ENCODE peak calls at places on chromosome 16, in four cellular contexts. Q is fibroblast of mammary gland, E is K562, L is cardiac fibroblast. G is an unnamed sample.

GRCh38 chr16:47196457-47196856 is 52.7 kb upstream of the NETO2 start:
- DNase-seq in E (no peak), L (no peak), Q (no peak), G (no peak)

GRCh38 chr16:19116711-19117449 is 3.1 kb downstream of the ITPRIPL2 start:
- DNase-seq in L (peak), Q (peak), E (no peak), G (peak)

GRCh38 chr16:67388591-67388990 is 4.7 kb downstream of the TPPP3 start:
- DNase-seq in E (no peak), Q (no peak), L (no peak), G (no peak)

GRCh38 chr16:28597692-28598261 is 927 bp upstream of the SULT1A2 start:
- DNase-seq in L (no peak), E (peak), Q (no peak), G (no peak)

GRCh38 chr16:68790130-68790761 is 53.1 kb upstream of the TANGO6 start:
- DNase-seq in L (peak), Q (peak), E (no peak), G (peak)

GRCh38 chr16:47578573-47578972 is 117.4 kb downstream of the PHKB start:
- DNase-seq in Q (peak), L (peak), E (peak), G (peak)

GRCh38 chr16:86044881-86045600 is 146.1 kb downstream of the IRF8 start:
- DNase-seq in E (no peak), L (no peak), Q (no peak), G (no peak)

GRCh38 chr16:819336-819735 is 18.8 kb upstream of the GNG13 start:
- DNase-seq in L (no peak), Q (no peak), E (no peak), G (no peak)

GRCh38 chr16:14196011-14196410 is 124.9 kb downstream of the MRTFB start:
- DNase-seq in E (no peak), L (peak), Q (no peak), G (no peak)

DNA sequence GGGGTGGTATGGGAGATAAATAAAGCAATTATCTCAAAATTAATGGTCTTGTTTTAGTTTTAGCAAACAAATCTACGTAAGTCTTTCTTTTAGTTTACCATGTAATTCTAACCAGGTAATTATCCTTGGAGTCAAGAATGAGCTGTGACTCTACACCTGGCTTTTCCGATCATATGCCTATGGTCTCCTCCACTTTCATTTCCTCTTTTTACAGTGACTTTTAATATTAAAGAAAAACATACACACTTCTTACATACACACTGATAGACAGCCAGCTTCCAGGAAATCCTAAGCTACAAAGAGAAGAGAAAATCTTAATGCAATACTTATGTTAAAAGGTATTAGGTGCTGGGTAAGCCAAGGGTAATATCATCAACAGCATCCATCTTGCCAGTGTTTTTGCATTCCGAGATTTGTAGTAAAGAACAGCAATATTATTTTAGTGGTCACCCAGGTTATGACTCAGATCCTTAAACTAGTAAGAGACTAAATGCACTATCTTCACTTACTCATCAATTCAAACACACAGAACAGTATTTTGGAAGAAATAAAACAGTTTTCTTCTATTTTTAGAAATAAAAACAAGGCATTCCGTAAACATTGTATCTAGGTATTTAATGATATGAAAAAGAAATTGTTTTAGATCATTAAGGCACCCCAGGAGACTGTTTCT is 4.4 kb upstream of the IRX5 start:
- DNase-seq in L (peak), Q (peak), E (no peak), G (peak)
- H3K4me3 ChIP-seq in L (no peak), Q (peak), E (no peak), G (peak)

GRCh38 chr16:72952404-72953301 is 95.3 kb downstream of the ZFHX3 start:
- DNase-seq in Q (peak), L (peak), E (no peak), G (no peak)
- H3K4me3 ChIP-seq in Q (no peak), L (no peak), E (no peak), G (no peak)

GRCh38 chr16:89695875-89696597 is 5.5 kb downstream of the SPATA2L start:
- DNase-seq in Q (no peak), E (no peak), L (no peak), G (no peak)
- H3K4me3 ChIP-seq in Q (no peak), E (no peak), L (no peak), G (no peak)

GRCh38 chr16:66250686-66251405 is 115.6 kb upstream of the CDH5 start:
- DNase-seq in L (peak), E (no peak), Q (peak), G (no peak)
- H3K4me3 ChIP-seq in L (no peak), E (no peak), Q (no peak), G (no peak)

GRCh38 chr16:6725634-6726331 is 606.9 kb upstream of the RBFOX1 start:
- DNase-seq in E (peak), L (peak), Q (no peak), G (no peak)

GRCh38 chr16:6722786-6723185 is 609.9 kb upstream of the RBFOX1 start:
- DNase-seq in L (no peak), Q (no peak), E (no peak), G (no peak)

GRCh38 chr16:6726621-6727020 is 606.0 kb upstream of the RBFOX1 start:
- DNase-seq in Q (no peak), E (no peak), L (no peak), G (no peak)

GRCh38 chr16:6732166-6732565 is 600.5 kb upstream of the RBFOX1 start:
- DNase-seq in E (no peak), L (no peak), Q (no peak), G (no peak)

GRCh38 chr16:6728381-6728780 is 604.3 kb upstream of the RBFOX1 start:
- DNase-seq in L (no peak), E (no peak), Q (no peak), G (no peak)
- H3K4me3 ChIP-seq in L (no peak), E (no peak), Q (no peak), G (no peak)

DNA sequence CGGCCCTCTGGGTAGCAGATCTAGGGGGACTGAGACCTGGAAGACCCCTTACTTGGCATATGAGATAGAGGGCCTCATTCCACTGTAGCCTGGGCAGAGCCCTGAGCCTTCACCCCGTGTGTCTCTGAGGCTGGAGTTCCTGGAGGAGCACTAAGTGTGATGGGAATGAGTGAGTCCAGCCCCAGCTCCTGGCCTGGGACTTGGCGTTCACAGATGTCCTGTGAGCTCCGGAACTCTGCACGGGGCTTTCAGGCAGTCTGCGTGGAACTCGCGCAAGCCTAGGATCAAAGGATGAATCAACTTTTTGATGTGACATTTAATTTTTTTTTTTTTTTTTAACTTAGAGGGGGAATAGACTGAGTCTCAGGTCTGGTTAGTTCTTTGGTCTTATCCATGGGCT is 1.8 kb downstream of the NKD1 start:
- DNase-seq in E (no peak), L (no peak), Q (no peak), G (no peak)
- H3K4me3 ChIP-seq in E (no peak), L (no peak), Q (no peak), G (no peak)

G was measured in epithelial cell of esophagus.